ENCODE peak calls at places on chromosomes 7 and 10, in six cellular contexts. N, G, O, L, A and D are unnamed samples.

GRCh38 chr7:92835140-92835850 is 1.1 kb downstream of the CDK6 start:
- DNase-seq in N (peak), G (peak), O (peak), L (peak), A (no peak), D (peak)

GRCh38 chr10:53107711-53108110 is 335.1 kb upstream of the MBL2 start:
- DNase-seq in N (no peak), G (no peak), O (no peak), L (no peak), A (no peak), D (no peak)

GRCh38 chr7:114148779-114149178 is 230.0 kb upstream of the PPP1R3A start:
- DNase-seq in N (no peak), G (no peak), O (no peak), L (no peak), A (no peak), D (no peak)

GRCh38 chr7:128274246-128274889 is 33.3 kb downstream of the LEP start:
- DNase-seq in N (no peak), G (no peak), O (no peak), L (no peak), A (no peak), D (no peak)

GRCh38 chr7:116924741-116925140 is 28.6 kb upstream of the ST7 start:
- DNase-seq in N (no peak), G (no peak), O (no peak), L (no peak), A (no peak), D (no peak)

GRCh38 chr7:108094933-108095710 is 35.0 kb downstream of the LAMB4 start:
- DNase-seq in N (peak), G (peak), O (no peak), L (no peak), A (peak), D (no peak)

GRCh38 chr7:94012748-94013147 is 8.6 kb upstream of the BET1 start:
- DNase-seq in N (no peak), G (peak), O (no peak), L (no peak), A (no peak), D (no peak)

GRCh38 chr7:150417239-150417638 is 33.2 kb upstream of the GIMAP8 start:
- DNase-seq in N (no peak), G (no peak), O (no peak), L (no peak), A (no peak), D (no peak)

GRCh38 chr7:78497730-78498129 is 699.2 kb downstream of the PHTF2 start:
- DNase-seq in N (no peak), G (no peak), O (no peak), L (no peak), A (no peak), D (no peak)

GRCh38 chr10:129916506-129916995 is 47.5 kb downstream of the EBF3 start:
- DNase-seq in N (no peak), G (no peak), O (no peak), L (no peak), A (no peak), D (no peak)

GRCh38 chr7:31373337-31374289 is 33.1 kb upstream of the NEUROD6 start:
- DNase-seq in N (peak), G (peak), O (no peak), L (peak), A (peak), D (no peak)

GRCh38 chr7:20229652-20230500 is 12.7 kb upstream of the MACC1 start:
- DNase-seq in N (no peak), G (peak), O (no peak), L (no peak), A (no peak), D (no peak)

GRCh38 chr7:134327896-134328295 is 11.2 kb upstream of the SLC35B4 start:
- DNase-seq in N (peak), G (peak), O (peak), L (peak), A (peak), D (no peak)

GRCh38 chr10:108673756-108674155 is 1249.6 kb downstream of the XPNPEP1 start:
- DNase-seq in N (no peak), G (no peak), O (no peak), L (no peak), A (no peak), D (no peak)